ENCODE peak calls at places on chromosome 7, in six cellular contexts. Y, A, G, H, M and V are unnamed samples.

GRCh38 chr7:147803151-147803550 is 787.4 kb upstream of the C7orf33 start:
- DNase-seq in Y (no peak), A (no peak), G (no peak), H (no peak), M (no peak), V (no peak)

GRCh38 chr7:149872419-149873073 is 1.2 kb upstream of the ATP6V0E2 start:
- DNase-seq in Y (peak), A (peak), G (peak), H (peak), M (peak), V (peak)

GRCh38 chr7:112238852-112239610 is 32.5 kb downstream of the ZNF277 start:
- DNase-seq in Y (no peak), A (no peak), G (no peak), H (no peak), M (peak), V (no peak)

GRCh38 chr7:1046722-1047679 is 2.7 kb downstream of the GPR146 start:
- DNase-seq in Y (no peak), A (no peak), G (no peak), H (no peak), M (no peak), V (no peak)

GRCh38 chr7:16694806-16695205 is 48.8 kb downstream of the BZW2 start:
- DNase-seq in Y (no peak), A (no peak), G (no peak), H (no peak), M (no peak), V (no peak)

GRCh38 chr7:27389508-27389907 is 146.9 kb downstream of the EVX1 start:
- DNase-seq in Y (no peak), A (no peak), G (no peak), H (no peak), M (no peak), V (no peak)

GRCh38 chr7:2520808-2521146 is 1.2 kb downstream of the LFNG start:
- DNase-seq in Y (no peak), A (no peak), G (no peak), H (no peak), M (no peak), V (no peak)

GRCh38 chr7:7157177-7157886 is 25.0 kb upstream of the C1GALT1 start:
- DNase-seq in Y (peak), A (no peak), G (no peak), H (no peak), M (no peak), V (no peak)

GRCh38 chr7:47836080-47836479 is 112.2 kb downstream of the PKD1L1 start:
- DNase-seq in Y (no peak), A (no peak), G (no peak), H (no peak), M (no peak), V (no peak)

GRCh38 chr7:30460246-30460633 is 18.3 kb downstream of the NOD1 start:
- DNase-seq in Y (no peak), A (no peak), G (no peak), H (no peak), M (no peak), V (no peak)

GRCh38 chr7:124856299-124856888 is 73.2 kb downstream of the POT1 start:
- DNase-seq in Y (peak), A (no peak), G (peak), H (no peak), M (no peak), V (no peak)

GRCh38 chr7:112759905-112760304 is 30.3 kb downstream of the TMEM168 start:
- DNase-seq in Y (no peak), A (no peak), G (no peak), H (no peak), M (no peak), V (no peak)

GRCh38 chr7:142581341-142581740 is 167.9 kb upstream of the PRSS1 start:
- DNase-seq in Y (peak), A (no peak), G (peak), H (no peak), M (no peak), V (no peak)

GRCh38 chr7:36078816-36079360 is 74.2 kb upstream of the EEPD1 start:
- DNase-seq in Y (no peak), A (no peak), G (no peak), H (no peak), M (no peak), V (no peak)

GRCh38 chr7:1673581-1674102 is 3.6 kb downstream of the ELFN1 start:
- DNase-seq in Y (no peak), A (no peak), G (no peak), H (no peak), M (peak), V (no peak)

GRCh38 chr7:26305048-26305868 is 13.6 kb downstream of the SNX10 start:
- DNase-seq in Y (no peak), A (no peak), G (peak), H (no peak), M (peak), V (no peak)

GRCh38 chr7:132424821-132425739 is 151.2 kb downstream of the PLXNA4 start:
- DNase-seq in Y (no peak), A (no peak), G (no peak), H (no peak), M (no peak), V (peak)

GRCh38 chr7:77537595-77538185 is 595 bp downstream of the PTPN12 start:
- DNase-seq in Y (peak), A (peak), G (no peak), H (peak), M (peak), V (peak)

GRCh38 chr7:99046722-99047121 is 97.2 kb downstream of the SMURF1 start:
- DNase-seq in Y (no peak), A (no peak), G (no peak), H (no peak), M (no peak), V (no peak)

GRCh38 chr7:27650283-27650682 is 12.4 kb downstream of the HIBADH start:
- DNase-seq in Y (no peak), A (no peak), G (no peak), H (no peak), M (no peak), V (no peak)

GRCh38 chr7:105154084-105154483 is 140.1 kb downstream of the KMT2E start:
- DNase-seq in Y (no peak), A (no peak), G (no peak), H (no peak), M (no peak), V (no peak)

GRCh38 chr7:25098096-25099046 is 26.7 kb downstream of the CYCS start:
- DNase-seq in Y (peak), A (peak), G (no peak), H (peak), M (peak), V (peak)

GRCh38 chr7:1532456-1533254 is 2.2 kb downstream of the MAFK start:
- DNase-seq in Y (no peak), A (no peak), G (peak), H (no peak), M (peak), V (no peak)

GRCh38 chr7:140209866-140210609 is 33.3 kb upstream of the KDM7A start:
- DNase-seq in Y (no peak), A (no peak), G (peak), H (no peak), M (no peak), V (no peak)

GRCh38 chr7:44894881-44895600 is 9.7 kb upstream of the PURB start:
- DNase-seq in Y (no peak), A (no peak), G (no peak), H (no peak), M (no peak), V (no peak)

GRCh38 chr7:144127714-144128334 is 4.8 kb downstream of the OR2A14 start:
- DNase-seq in Y (peak), A (peak), G (peak), H (peak), M (peak), V (peak)

GRCh38 chr7:97873606-97874005 is 1.4 kb upstream of the ASNS start:
- DNase-seq in Y (no peak), A (no peak), G (no peak), H (no peak), M (no peak), V (no peak)

GRCh38 chr7:158165711-158166110 is 421.9 kb downstream of the PTPRN2 start:
- DNase-seq in Y (no peak), A (no peak), G (no peak), H (no peak), M (no peak), V (no peak)

GRCh38 chr7:149093228-149093627 is 2.7 kb upstream of the ZNF786 start:
- DNase-seq in Y (peak), A (no peak), G (no peak), H (no peak), M (no peak), V (no peak)

GRCh38 chr7:52547301-52547920 is 488.0 kb upstream of the POM121L12 start:
- DNase-seq in Y (no peak), A (no peak), G (no peak), H (no peak), M (no peak), V (no peak)

GRCh38 chr7:115462301-115463015 is 540.6 kb downstream of the MDFIC start:
- DNase-seq in Y (no peak), A (no peak), G (no peak), H (no peak), M (no peak), V (no peak)

GRCh38 chr7:52502281-52502680 is 533.2 kb upstream of the POM121L12 start:
- DNase-seq in Y (no peak), A (no peak), G (no peak), H (no peak), M (no peak), V (no peak)

GRCh38 chr7:51455948-51456347 is 139.3 kb upstream of the COBL start:
- DNase-seq in Y (no peak), A (no peak), G (no peak), H (no peak), M (no peak), V (no peak)

GRCh38 chr7:111796671-111797070 is 234.4 kb upstream of the IMMP2L start:
- DNase-seq in Y (peak), A (no peak), G (peak), H (no peak), M (no peak), V (peak)

GRCh38 chr7:45400680-45401079 is 173.5 kb upstream of the ADCY1 start:
- DNase-seq in Y (no peak), A (no peak), G (no peak), H (no peak), M (no peak), V (no peak)

GRCh38 chr7:154985230-154985629 is 17.7 kb downstream of the PAXIP1 start:
- DNase-seq in Y (no peak), A (no peak), G (no peak), H (no peak), M (no peak), V (no peak)